ENCODE peak calls at places on chromosomes 3 and 15, in eight cellular contexts. G is PC-3, S is right atrium auricular region, P is IMR-90, L is psoas muscle, M is cardiac muscle cell, K is transverse colon, X is OCI-LY7. V is an unnamed sample. For H3K9me3, the result is how much of the 10 kb centered on the place peaks cover.

GRCh38 chr15:79593119-79593869 is 161.2 kb downstream of the MINAR1 start:
- DNase-seq in G (peak), S (no peak), P (peak), L (no peak), M (peak), K (no peak), X (peak), V (no peak)

GRCh38 chr3:66885326-66886000 is 112.6 kb upstream of the KBTBD8 start:
- DNase-seq in G (no peak), S (no peak), P (peak), L (no peak), M (no peak), K (no peak), X (no peak), V (no peak)

GRCh38 chr15:38707802-38708671 is 143.4 kb upstream of the RASGRP1 start:
- DNase-seq in G (peak), S (no peak), P (peak), L (no peak), M (peak), K (peak), X (peak), V (no peak)

GRCh38 chr3:168961271-168961670 is 702.2 kb downstream of the MECOM start:
- DNase-seq in G (no peak), S (no peak), P (no peak), L (no peak), M (no peak), K (no peak), X (no peak), V (no peak)

GRCh38 chr3:177443469-177443868 is 246.2 kb upstream of the TBL1XR1 start:
- DNase-seq in G (peak), S (no peak), P (peak), L (no peak), M (no peak), K (no peak), X (no peak), V (no peak)

GRCh38 chr3:140715035-140715434 is 37.2 kb downstream of the TRIM42 start:
- DNase-seq in G (peak), S (no peak), P (no peak), L (no peak), M (no peak), K (peak), X (no peak), V (no peak)

GRCh38 chr3:179510496-179510895 is 52.2 kb upstream of the ACTL6A start:
- DNase-seq in G (no peak), S (no peak), P (no peak), L (no peak), M (no peak), K (no peak), X (no peak), V (no peak)

GRCh38 chr3:72310028-72310987 is 525.4 kb upstream of the PROK2 start:
- DNase-seq in G (peak), S (no peak), P (peak), L (no peak), M (no peak), K (peak), X (peak), V (peak)

GRCh38 chr3:39748002-39748401 is 61.4 kb upstream of the MYRIP start:
- DNase-seq in G (no peak), S (no peak), P (no peak), L (no peak), M (no peak), K (no peak), X (no peak), V (no peak)

GRCh38 chr3:194340757-194341400 is 10.2 kb downstream of the CPN2 start:
- DNase-seq in G (no peak), S (no peak), P (no peak), L (no peak), M (no peak), K (no peak), X (no peak), V (no peak)

GRCh38 chr3:144332866-144333265 is 361.2 kb downstream of the DIPK2A start:
- DNase-seq in G (no peak), S (no peak), P (no peak), L (no peak), M (no peak), K (no peak), X (no peak), V (no peak)

GRCh38 chr3:108342829-108343478 is 46.6 kb downstream of the HHLA2 start:
- DNase-seq in G (peak), S (no peak), P (peak), L (no peak), M (no peak), K (no peak), X (no peak), V (no peak)

GRCh38 chr15:63073497-63074172 is 31.1 kb downstream of the TPM1 start:
- DNase-seq in G (no peak), S (no peak), P (no peak), L (no peak), M (no peak), K (no peak), X (no peak), V (no peak)

GRCh38 chr15:100972975-100973350 is 53.8 kb downstream of the LRRK1 start:
- DNase-seq in G (no peak), S (no peak), P (no peak), L (no peak), M (no peak), K (no peak), X (no peak), V (no peak)

GRCh38 chr15:20356444-20357138 is 185.0 kb downstream of the GOLGA6L6 start:
- DNase-seq in G (peak), S (peak), P (no peak), L (peak), M (no peak), K (peak), X (peak), V (peak)
- H3K9me3 ChIP-seq in G (under half), S (under half), P (half or more), L (under half), M (under half), K (under half), X (under half), V (half or more)

GRCh38 chr3:150216866-150217600 is 191.1 kb upstream of the TSC22D2 start:
- DNase-seq in G (no peak), S (no peak), P (no peak), L (no peak), M (no peak), K (no peak), X (no peak), V (no peak)

GRCh38 chr3:150218236-150218635 is 189.9 kb upstream of the TSC22D2 start:
- DNase-seq in G (no peak), S (no peak), P (no peak), L (no peak), M (no peak), K (no peak), X (no peak), V (no peak)

GRCh38 chr3:150215616-150216015 is 192.5 kb upstream of the TSC22D2 start:
- DNase-seq in G (no peak), S (no peak), P (peak), L (no peak), M (no peak), K (no peak), X (no peak), V (no peak)

GRCh38 chr3:150217691-150218090 is 190.4 kb upstream of the TSC22D2 start:
- DNase-seq in G (no peak), S (no peak), P (no peak), L (no peak), M (no peak), K (no peak), X (no peak), V (no peak)

DNA sequence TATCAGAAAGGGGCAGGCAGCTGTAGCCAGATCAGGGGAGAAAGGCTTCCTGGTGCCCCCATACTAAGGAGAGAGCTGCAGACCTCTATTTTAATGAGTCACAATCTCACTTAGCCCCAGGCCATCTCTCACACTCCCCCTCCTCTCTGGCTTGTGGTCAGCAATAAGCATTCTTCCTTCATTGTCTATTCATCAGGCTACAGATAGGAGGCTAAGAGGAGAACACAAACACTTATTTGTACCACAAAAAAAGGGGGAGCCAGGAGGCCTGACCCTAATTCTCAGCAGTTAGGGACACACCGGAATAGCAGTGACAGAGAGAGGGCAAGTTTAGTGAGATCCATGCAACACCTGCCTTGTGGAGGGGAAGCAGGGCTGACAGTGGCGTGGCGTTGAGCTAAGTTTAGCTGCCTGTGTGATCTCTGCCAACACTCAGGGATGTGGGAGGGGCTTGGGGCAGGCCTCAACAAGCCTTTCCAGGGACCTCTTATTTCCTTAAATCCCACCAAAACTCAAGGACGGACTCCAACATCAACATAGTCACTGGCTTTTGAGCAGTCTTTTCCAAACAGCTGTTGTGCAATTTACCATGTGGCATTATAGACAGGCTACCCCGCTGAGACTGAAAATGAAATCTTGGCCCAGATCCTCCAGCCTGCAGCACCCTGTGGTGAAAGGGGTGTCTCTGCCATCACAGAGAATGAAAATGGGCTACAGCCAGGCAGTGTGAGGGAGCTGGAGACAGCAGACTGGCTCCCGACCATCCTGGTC is 191.9 kb upstream of the TSC22D2 start:
- DNase-seq in G (peak), S (peak), P (peak), L (peak), M (peak), K (no peak), X (no peak), V (no peak)
- TF ChIP-seq CTCF in G (no peak), S (no peak), P (no peak), L (no peak), M (no peak), K (no peak), X (no peak), V (no peak)

GRCh38 chr15:46808834-46809233 is 908.5 kb upstream of the SEMA6D start:
- DNase-seq in G (no peak), S (no peak), P (no peak), L (no peak), M (no peak), K (no peak), X (no peak), V (no peak)
- H3K9me3 ChIP-seq in G (under half), S (under half), P (under half), L (under half), M (under half), K (under half), X (under half), V (under half)

GRCh38 chr3:43366880-43367279 is 80.5 kb downstream of the SNRK start:
- DNase-seq in G (no peak), S (no peak), P (no peak), L (no peak), M (no peak), K (no peak), X (no peak), V (no peak)
- TF ChIP-seq CTCF in G (no peak), S (no peak), P (no peak), L (no peak), M (no peak), K (no peak), X (no peak), V (no peak)

GRCh38 chr3:3113042-3113709 is 3.0 kb upstream of the IL5RA start:
- DNase-seq in G (no peak), S (no peak), P (no peak), L (no peak), M (peak), K (no peak), X (no peak), V (no peak)

GRCh38 chr3:3110299-3110630 is at the start of gene IL5RA:
- DNase-seq in G (no peak), S (no peak), P (no peak), L (no peak), M (peak), K (no peak), X (no peak), V (no peak)

GRCh38 chr3:3109407-3110298 is 521 bp downstream of the IL5RA start:
- DNase-seq in G (no peak), S (no peak), P (no peak), L (no peak), M (no peak), K (no peak), X (no peak), V (no peak)

GRCh38 chr3:3107858-3108257 is 2.3 kb downstream of the IL5RA start:
- DNase-seq in G (no peak), S (no peak), P (no peak), L (no peak), M (no peak), K (no peak), X (no peak), V (no peak)

GRCh38 chr3:3110749-3111361 is 681 bp upstream of the IL5RA start:
- DNase-seq in G (peak), S (no peak), P (no peak), L (no peak), M (no peak), K (no peak), X (no peak), V (no peak)
- H3K9me3 ChIP-seq in G (under half), S (under half), P (under half), L (under half), M (under half), K (under half), X (under half), V (under half)

GRCh38 chr3:111859974-111860859 is 1.2 kb downstream of the PHLDB2 start:
- DNase-seq in G (peak), S (peak), P (peak), L (peak), M (peak), K (peak), X (peak), V (peak)
- TF ChIP-seq CTCF in G (peak), S (peak), P (peak), L (peak), M (peak), K (peak), X (peak), V (no peak)

GRCh38 chr3:7444886-7445285 is 584.0 kb downstream of the GRM7 start:
- DNase-seq in G (no peak), S (no peak), P (no peak), L (no peak), M (no peak), K (no peak), X (no peak), V (no peak)

GRCh38 chr3:7447197-7447769 is 586.4 kb downstream of the GRM7 start:
- DNase-seq in G (no peak), S (no peak), P (no peak), L (no peak), M (no peak), K (no peak), X (peak), V (no peak)

DNA sequence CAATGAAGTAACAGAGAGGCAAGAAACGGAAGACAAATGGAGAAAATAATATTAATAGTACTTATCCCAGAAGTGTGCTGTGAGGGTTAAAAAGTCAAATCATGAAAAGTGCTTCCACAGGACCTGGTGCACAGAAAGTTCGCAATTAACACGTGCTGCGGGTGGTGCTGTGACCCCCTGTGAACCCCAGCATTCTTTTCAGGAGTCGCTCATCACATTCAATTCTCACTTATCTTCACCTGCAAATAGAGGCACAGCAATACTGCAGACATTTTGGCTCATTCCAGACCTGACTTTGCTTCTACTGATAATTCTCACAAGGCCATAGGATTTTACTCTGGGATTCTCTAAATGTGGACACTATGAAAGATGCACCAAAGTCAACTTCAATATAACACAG is 584.4 kb downstream of the GRM7 start:
- DNase-seq in G (no peak), S (no peak), P (no peak), L (no peak), M (no peak), K (no peak), X (no peak), V (no peak)
- H3K9me3 ChIP-seq in G (under half), S (under half), P (under half), L (under half), M (under half), K (under half), X (under half), V (under half)